ENCODE peak calls at places on chromosomes 12 and 14, in four cellular contexts. H, V, K and O are unnamed samples.

GRCh38 chr14:23446291-23446851 is 10.9 kb upstream of the MYH7 start:
- DNase-seq in H (no peak), V (no peak), K (no peak), O (no peak)

GRCh38 chr14:95494456-95494855 is 22.0 kb downstream of the SYNE3 start:
- DNase-seq in H (no peak), V (no peak), K (no peak), O (no peak)

GRCh38 chr12:84397279-84397678 is 515.3 kb downstream of the SLC6A15 start:
- DNase-seq in H (no peak), V (no peak), K (no peak), O (peak; percentile 1)

GRCh38 chr12:9760699-9761406 is at the start of gene CD69:
- DNase-seq in H (peak; percentile 87), V (no peak), K (no peak), O (no peak)

GRCh38 chr12:47249719-47250506 is 170.2 kb upstream of the AMIGO2 start:
- DNase-seq in H (no peak), V (no peak), K (no peak), O (no peak)

GRCh38 chr14:105502446-105503295 is 11.6 kb downstream of the TEDC1 start:
- DNase-seq in H (no peak), V (no peak), K (no peak), O (no peak)

GRCh38 chr14:37565550-37565949 is 29.5 kb downstream of the FOXA1 start:
- DNase-seq in H (no peak), V (no peak), K (no peak), O (no peak)

GRCh38 chr12:52045794-52046199 is 5.4 kb upstream of the NR4A1 start:
- DNase-seq in H (no peak), V (no peak), K (no peak), O (peak; percentile 28)

GRCh38 chr12:109440851-109441490 is 36.1 kb downstream of the KCTD10 start:
- DNase-seq in H (no peak), V (no peak), K (no peak), O (no peak)

GRCh38 chr12:3777206-3777809 is 24.4 kb upstream of the CRACR2A start:
- DNase-seq in H (peak; percentile 45), V (peak; percentile 43), K (no peak), O (peak; percentile 47)